ENCODE peak calls at places on chromosomes 13 and 19, in nine cellular contexts. N, M, A, H, W, L, P, S and K are unnamed samples.

GRCh38 chr19:56765107-56765506 is 75.4 kb downstream of the PEG3 start:
- DNase-seq in L (no peak), H (peak), A (no peak), W (no peak), P (no peak), M (no peak), N (peak), S (peak), K (no peak)

GRCh38 chr13:79936368-79937136 is 404.4 kb downstream of the SPRY2 start:
- DNase-seq in S (no peak), H (no peak), W (no peak), L (peak), M (no peak), A (no peak), N (peak), P (peak), K (no peak)

GRCh38 chr13:35208587-35208986 is 266.5 kb downstream of the NBEA start:
- DNase-seq in A (no peak), M (no peak), W (no peak), S (no peak), L (no peak), P (no peak), N (no peak), H (no peak), K (no peak)

GRCh38 chr13:94384217-94384905 is 95.1 kb downstream of the DCT start:
- DNase-seq in H (no peak), M (no peak), P (peak), S (no peak), A (no peak), L (no peak), N (no peak), W (no peak), K (no peak)

GRCh38 chr19:44512326-44513298 is 12.3 kb upstream of the ZNF180 start:
- DNase-seq in L (no peak), P (peak), H (no peak), S (no peak), A (peak), W (no peak), N (peak), M (peak), K (no peak)

GRCh38 chr19:15283141-15283885 is 49.0 kb downstream of the BRD4 start:
- DNase-seq in M (no peak), S (peak), A (no peak), L (no peak), H (no peak), W (no peak), N (peak), P (peak), K (no peak)

GRCh38 chr13:33678084-33678483 is 139.9 kb upstream of the RFC3 start:
- DNase-seq in N (no peak), L (no peak), A (no peak), S (no peak), P (no peak), M (no peak), W (peak), H (no peak), K (no peak)

GRCh38 chr13:40408602-40409001 is 257.8 kb downstream of the FOXO1 start:
- DNase-seq in S (no peak), L (no peak), M (no peak), W (no peak), N (no peak), A (no peak), P (no peak), H (no peak), K (no peak)

GRCh38 chr13:106500450-106500849 is 35.0 kb downstream of the EFNB2 start:
- DNase-seq in S (no peak), N (peak), W (no peak), L (no peak), H (no peak), A (no peak), P (no peak), M (no peak), K (no peak)

GRCh38 chr13:99392806-99393135 is 85.6 kb upstream of the GPR183 start:
- DNase-seq in A (no peak), H (no peak), M (no peak), S (no peak), N (no peak), L (no peak), P (no peak), W (no peak), K (no peak)

GRCh38 chr19:1651548-1652394 is 644 bp downstream of the TCF3 start:
- DNase-seq in L (no peak), A (peak), P (no peak), N (peak), W (no peak), S (peak), M (peak), H (peak), K (peak)

GRCh38 chr19:46634656-46635218 is 1.3 kb downstream of the GNG8 start:
- DNase-seq in S (no peak), W (no peak), H (no peak), A (no peak), P (no peak), L (no peak), N (no peak), M (no peak), K (no peak)

GRCh38 chr13:98869408-98870090 is 108.3 kb downstream of the DOCK9 start:
- DNase-seq in M (no peak), W (no peak), L (no peak), H (peak), P (no peak), N (peak), A (no peak), S (no peak), K (no peak)

GRCh38 chr13:51523082-51523518 is 61.2 kb upstream of the WDFY2 start:
- DNase-seq in L (no peak), M (peak), S (peak), H (peak), N (peak), W (no peak), P (no peak), A (no peak), K (peak)

GRCh38 chr19:18491995-18492953 is 29.6 kb downstream of the ELL start:
- DNase-seq in N (no peak), M (no peak), S (no peak), H (no peak), L (no peak), W (no peak), P (no peak), A (no peak), K (no peak)

GRCh38 chr19:39858541-39858940 is 12.4 kb upstream of the FBL start:
- DNase-seq in W (no peak), S (no peak), L (no peak), H (peak), A (no peak), P (no peak), M (no peak), N (no peak), K (no peak)

GRCh38 chr13:112056284-112056727 is 10.6 kb upstream of the SOX1 start:
- DNase-seq in A (no peak), W (no peak), P (no peak), S (no peak), N (no peak), L (no peak), M (no peak), H (no peak), K (no peak)

GRCh38 chr13:73056054-73056962 is 2.5 kb upstream of the KLF5 start:
- DNase-seq in L (peak), M (no peak), P (no peak), N (peak), W (no peak), A (no peak), H (no peak), S (no peak), K (no peak)

GRCh38 chr19:8638078-8638619 is 7.7 kb downstream of the NFILZ start:
- DNase-seq in A (no peak), N (peak), S (peak), M (no peak), L (no peak), W (no peak), P (no peak), H (peak), K (no peak)

GRCh38 chr19:44876930-44877530 is 14.0 kb upstream of the TOMM40 start:
- DNase-seq in N (no peak), A (no peak), S (no peak), L (no peak), M (no peak), P (no peak), W (no peak), H (no peak), K (no peak)

GRCh38 chr13:98239156-98240076 is 62.3 kb upstream of the RNF113B start:
- DNase-seq in L (no peak), N (no peak), W (no peak), P (no peak), M (no peak), A (no peak), S (no peak), H (no peak), K (no peak)

GRCh38 chr13:112467236-112467635 is 91.1 kb downstream of the SPACA7 start:
- DNase-seq in W (no peak), L (no peak), H (no peak), N (no peak), A (no peak), P (no peak), S (no peak), M (no peak), K (no peak)

GRCh38 chr13:114122591-114123211 is 9.7 kb downstream of the RASA3 start:
- DNase-seq in W (no peak), L (no peak), P (no peak), N (no peak), H (no peak), M (no peak), S (no peak), A (no peak), K (no peak)

GRCh38 chr19:597406-598315 is 8.0 kb downstream of the HCN2 start:
- DNase-seq in H (no peak), A (no peak), W (no peak), N (no peak), L (no peak), M (no peak), S (no peak), P (no peak), K (no peak)

GRCh38 chr19:3506384-3507340 is 551 bp downstream of the FZR1 start:
- DNase-seq in N (no peak), A (peak), M (peak), L (no peak), H (peak), S (peak), P (no peak), W (no peak), K (peak)

GRCh38 chr19:3360494-3361383 is 5.6 kb upstream of the NFIC start:
- DNase-seq in W (no peak), M (peak), S (peak), H (peak), N (no peak), P (no peak), A (no peak), L (no peak), K (peak)

GRCh38 chr19:53357821-53358581 is 7.5 kb upstream of the ZNF525 start:
- DNase-seq in A (no peak), M (no peak), H (no peak), L (no peak), W (no peak), N (no peak), P (no peak), S (no peak), K (no peak)

GRCh38 chr19:15863272-15863671 is 34.6 kb downstream of the CYP4F2 start:
- DNase-seq in L (no peak), P (no peak), M (no peak), A (no peak), N (no peak), S (no peak), H (no peak), W (no peak), K (no peak)

GRCh38 chr13:112973577-112973951 is 4.5 kb downstream of the MCF2L start:
- DNase-seq in P (no peak), S (no peak), M (no peak), W (no peak), N (no peak), A (no peak), L (no peak), H (no peak), K (no peak)

GRCh38 chr13:111897846-111898215 is 169.1 kb upstream of the SOX1 start:
- DNase-seq in H (no peak), P (no peak), N (no peak), A (peak), L (no peak), M (no peak), S (no peak), W (no peak), K (no peak)

GRCh38 chr13:56561327-56561726 is 579.4 kb upstream of the PRR20A start:
- DNase-seq in P (no peak), M (no peak), H (no peak), S (no peak), A (no peak), N (no peak), W (no peak), L (no peak), K (no peak)

DNA sequence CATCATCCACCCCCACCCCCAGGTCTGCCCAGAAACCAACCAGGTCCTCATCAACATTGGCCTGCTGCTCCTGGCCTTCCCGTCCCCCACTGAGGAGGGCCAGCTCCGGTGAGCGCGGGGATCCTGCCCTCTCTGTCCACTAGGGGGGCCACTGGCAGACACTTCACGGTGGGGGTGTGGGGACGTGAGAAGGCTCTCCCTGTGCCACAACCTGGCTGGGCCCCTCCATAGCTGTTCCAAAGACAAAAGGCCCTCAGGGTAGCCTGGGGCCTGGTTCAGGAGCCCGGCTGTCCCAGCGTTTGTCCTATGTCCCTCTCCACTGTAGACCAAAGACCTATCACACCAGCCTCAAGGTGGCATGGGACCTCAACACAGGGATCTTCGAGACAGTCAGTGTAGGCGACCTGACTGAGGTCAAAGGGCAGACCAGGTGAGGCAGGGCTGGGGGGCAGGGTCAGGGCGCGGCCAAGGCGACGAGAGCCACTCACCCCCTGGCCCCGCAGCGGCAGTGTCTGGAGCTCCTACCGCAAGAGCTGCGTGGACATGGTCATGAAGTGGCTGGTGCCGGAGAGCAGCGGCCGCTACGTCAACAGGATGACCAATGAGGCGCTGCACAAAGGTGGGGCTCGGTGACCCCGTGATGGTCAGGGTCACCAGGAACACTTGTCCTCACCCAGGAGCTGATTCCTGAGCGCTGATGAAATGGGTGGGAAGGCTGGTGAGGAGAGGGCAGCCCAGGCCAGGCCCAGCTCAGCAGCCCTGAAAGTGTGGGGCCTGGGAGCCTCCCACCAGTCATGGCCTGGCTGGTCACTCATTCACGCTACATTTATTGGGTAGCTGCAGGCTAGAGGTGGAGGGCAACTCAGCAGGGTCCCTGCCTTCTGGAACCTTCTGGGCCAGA is 7.9 kb downstream of the DCAF15 start:
- DNase-seq in H (no peak), L (no peak), P (no peak), N (no peak), M (peak), A (no peak), S (no peak), W (no peak), K (no peak)
- TF ChIP-seq CTCF in H (no peak), L (peak), P (peak), N (peak), M (peak), A (peak), S (peak), W (peak), K (peak)

DNA sequence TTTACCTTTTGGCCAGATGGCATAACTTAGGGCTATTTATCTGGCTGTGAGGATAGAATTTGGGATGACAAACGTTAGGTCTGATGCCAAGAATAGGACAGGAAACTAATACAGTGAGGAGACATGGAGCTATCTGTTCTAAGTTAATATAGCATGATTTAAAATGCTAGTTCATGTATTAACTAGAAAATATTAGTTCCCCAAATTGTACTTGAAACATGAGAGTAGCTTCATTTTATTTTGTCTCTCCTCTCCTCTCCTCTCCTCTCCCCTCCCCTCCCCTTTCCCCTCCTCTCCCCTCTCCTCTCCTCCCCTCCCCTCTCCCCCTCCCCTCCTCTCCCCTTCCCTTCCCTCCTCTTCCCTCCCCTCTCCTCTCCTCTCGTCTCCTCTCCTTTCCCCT is 101.1 kb upstream of the MYO16 start:
- DNase-seq in M (no peak), A (no peak), H (no peak), S (no peak), L (no peak), N (no peak), W (no peak), P (no peak), K (no peak)
- TF ChIP-seq CTCF in M (no peak), A (no peak), H (no peak), S (no peak), L (no peak), N (no peak), W (no peak), P (no peak), K (no peak)

DNA sequence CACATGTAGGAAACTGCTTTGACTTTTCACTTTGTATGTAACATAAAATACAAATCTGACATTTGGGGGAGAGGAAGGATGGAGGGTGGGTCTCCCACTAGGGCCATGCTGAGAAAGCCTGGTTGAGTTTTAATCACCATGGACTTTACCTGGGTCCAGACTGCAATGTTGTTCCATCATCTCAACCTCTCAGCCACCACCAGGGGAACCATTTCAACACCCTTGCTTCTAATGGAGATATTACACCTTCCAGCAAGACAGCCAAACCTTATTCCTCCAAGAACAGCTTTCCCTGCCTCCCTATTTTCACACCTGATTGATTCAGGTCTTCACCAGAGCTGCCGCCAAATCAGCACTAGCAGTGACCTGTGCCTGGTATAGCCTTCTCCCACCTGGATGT is 56.0 kb downstream of the ZAR1L start:
- DNase-seq in M (no peak), S (no peak), N (no peak), H (no peak), W (no peak), P (no peak), L (no peak), A (no peak), K (no peak)
- TF ChIP-seq CTCF in M (no peak), S (no peak), N (peak), H (no peak), W (peak), P (no peak), L (no peak), A (no peak), K (no peak)

GRCh38 chr19:11260996-11261395 is 1.3 kb downstream of the DOCK6 start:
- DNase-seq in M (no peak), A (no peak), W (no peak), N (no peak), P (no peak), L (no peak), H (no peak), S (no peak), K (no peak)

GRCh38 chr19:11261431-11261901 is 858 bp downstream of the DOCK6 start:
- DNase-seq in L (no peak), H (no peak), P (no peak), S (no peak), W (no peak), M (no peak), N (no peak), A (no peak), K (no peak)

GRCh38 chr19:11254662-11255061 is 7.7 kb downstream of the DOCK6 start:
- DNase-seq in W (no peak), S (no peak), N (no peak), M (no peak), P (no peak), L (no peak), H (no peak), A (no peak), K (no peak)

GRCh38 chr19:11256189-11256588 is 6.1 kb downstream of the DOCK6 start:
- DNase-seq in W (no peak), N (peak), M (no peak), S (peak), H (no peak), P (no peak), L (no peak), A (no peak), K (no peak)

DNA sequence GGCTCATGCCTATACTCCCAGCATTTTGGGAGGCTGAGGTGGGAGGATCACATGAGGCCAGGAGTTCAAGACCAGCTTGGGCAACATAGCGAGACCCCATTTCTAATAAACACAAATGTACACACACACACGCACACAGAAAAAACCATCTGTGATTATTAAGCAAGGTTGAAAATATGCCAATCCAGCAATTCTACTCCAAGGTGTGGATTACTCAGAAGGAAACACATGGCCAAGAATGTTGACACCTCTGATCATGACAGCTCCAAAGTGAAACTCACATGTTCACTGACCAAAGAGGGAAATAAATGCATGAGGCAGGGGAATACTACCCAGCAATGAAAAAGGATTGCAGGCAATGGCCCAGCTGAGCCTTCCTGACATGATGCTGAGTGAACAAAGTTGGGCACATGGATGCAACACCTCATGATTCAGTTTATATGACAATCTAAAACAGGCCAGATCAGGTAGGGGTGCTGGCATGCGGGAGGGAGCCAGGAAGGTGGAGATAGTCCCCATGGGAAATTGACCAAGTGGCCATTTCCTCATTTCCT is 4.4 kb downstream of the DOCK6 start:
- DNase-seq in A (no peak), W (no peak), P (no peak), L (no peak), H (no peak), S (no peak), N (no peak), M (no peak), K (no peak)
- TF ChIP-seq CTCF in A (no peak), W (no peak), P (no peak), L (no peak), H (no peak), S (no peak), N (no peak), M (no peak), K (no peak)

GRCh38 chr19:28324275-28325060 is 888.5 kb downstream of the UQCRFS1 start:
- DNase-seq in A (no peak), N (no peak), P (no peak), M (no peak), W (no peak), S (no peak), H (no peak), L (no peak), K (no peak)
- TF ChIP-seq CTCF in A (peak), N (no peak), P (no peak), M (no peak), W (no peak), S (no peak), H (no peak), L (no peak), K (no peak)

GRCh38 chr13:38641164-38641948 is 45.5 kb upstream of the FREM2 start:
- DNase-seq in N (peak), S (no peak), M (no peak), L (no peak), A (no peak), W (no peak), P (no peak), H (no peak), K (no peak)
- TF ChIP-seq CTCF in N (peak), S (no peak), M (no peak), L (no peak), A (no peak), W (no peak), P (peak), H (peak), K (no peak)